ENCODE peak calls at places on chromosome 22, in four cellular contexts. Z is NCI-H2171; M is stimulated activated CD4-positive, alpha-beta T cell treated with anti-CD3 and anti-CD28 coated beads, Interleukin-15, amount 100 ng/mL, for 1 hour; W is activated CD8-positive, alpha-beta memory T cell treated with anti-CD3 and anti-CD28 coated beads for 4 hours. F is an unnamed sample.

GRCh38 chr22:37316875-37317371 is 34.6 kb downstream of the CYTH4 start:
- DNase-seq in Z (peak), M (peak), W (peak), F (no peak)

GRCh38 chr22:37792494-37792893 is 15.2 kb upstream of the GCAT start:
- DNase-seq in W (no peak), Z (no peak), M (no peak), F (no peak)

GRCh38 chr22:38959574-38959973 is 2.2 kb downstream of the APOBEC3A start:
- DNase-seq in M (no peak), W (no peak), Z (no peak), F (no peak)

GRCh38 chr22:37329239-37330140 is 47.2 kb downstream of the CYTH4 start:
- DNase-seq in M (no peak), Z (no peak), W (no peak), F (no peak)

GRCh38 chr22:47029244-47030001 is 267.0 kb downstream of the TBC1D22A start:
- DNase-seq in M (no peak), W (no peak), Z (no peak), F (no peak)

GRCh38 chr22:46031965-46032851 is 55.2 kb upstream of the WNT7B start:
- DNase-seq in Z (no peak), W (no peak), M (no peak), F (no peak)

GRCh38 chr22:23075525-23076216 is 5.4 kb downstream of the GNAZ start:
- DNase-seq in Z (no peak), W (no peak), M (no peak), F (no peak)

GRCh38 chr22:48432721-48433518 is 1394.8 kb downstream of the BRD1 start:
- DNase-seq in Z (no peak), M (no peak), W (no peak), F (no peak)

GRCh38 chr22:47053865-47054185 is 291.4 kb downstream of the TBC1D22A start:
- DNase-seq in W (no peak), M (no peak), Z (no peak), F (no peak)

GRCh38 chr22:38694945-38695344 is 5.8 kb downstream of the JOSD1 start:
- DNase-seq in W (no peak), Z (no peak), M (no peak), F (no peak)

GRCh38 chr22:36385491-36386350 is 2.0 kb downstream of the MYH9 start:
- DNase-seq in Z (peak), W (peak), M (no peak), F (no peak)

GRCh38 chr22:38262051-38262795 is 10.6 kb downstream of the TMEM184B start:
- DNase-seq in Z (no peak), M (no peak), W (no peak), F (no peak)

GRCh38 chr22:22692707-22693530 is 48.5 kb downstream of the GGTLC2 start:
- DNase-seq in W (peak), M (peak), Z (peak), F (no peak)

GRCh38 chr22:46467006-46467405 is 70.4 kb downstream of the CELSR1 start:
- DNase-seq in M (no peak), Z (no peak), W (no peak), F (no peak)

F was measured in esophagus squamous epithelium.